ENCODE peak calls at places on chromosomes 4 and X, in seven cellular contexts. N is brain microvascular endothelial cell, V is WERI-Rb-1, Q is neural progenitor cell, T is PC-3, M is ovary, A is H9. G is an unnamed sample. For H3K27me3, the result is how much of the 10 kb centered on the place peaks cover.

GRCh38 chr4:8142556-8142955 is 16.1 kb downstream of the ABLIM2 start:
- DNase-seq in N (no peak), V (no peak), Q (no peak), T (no peak), M (no peak), A (no peak), G (no peak)

GRCh38 chr4:119735136-119735770 is 106.6 kb upstream of the PDE5A start:
- DNase-seq in N (peak), V (no peak), Q (no peak), T (peak), M (no peak), A (no peak), G (no peak)

GRCh38 chr4:165403667-165404066 is 24.9 kb downstream of the CPE start:
- DNase-seq in N (no peak), V (peak), Q (no peak), T (no peak), M (no peak), A (peak), G (no peak)

GRCh38 chr4:113744667-113745241 is 16.8 kb downstream of the CAMK2D start:
- DNase-seq in N (peak), V (no peak), Q (no peak), T (no peak), M (no peak), A (no peak), G (no peak)

GRCh38 chr4:121238461-121238860 is 74.3 kb upstream of the TNIP3 start:
- DNase-seq in N (no peak), V (no peak), Q (no peak), T (no peak), M (no peak), A (no peak), G (no peak)

GRCh38 chrX:135632353-135632752 is 81.1 kb upstream of the CT45A1 start:
- DNase-seq in N (no peak), V (no peak), Q (no peak), T (peak), M (no peak), A (no peak), G (no peak)

GRCh38 chr4:116016201-116016600 is 902.8 kb upstream of the NDST4 start:
- DNase-seq in N (peak), V (no peak), Q (no peak), T (peak), M (no peak), A (no peak), G (peak)

GRCh38 chrX:80846247-80846646 is 36.6 kb upstream of the BRWD3 start:
- DNase-seq in N (no peak), V (no peak), Q (no peak), T (no peak), M (no peak), A (no peak), G (no peak)

GRCh38 chrX:136850441-136851175 is 29.9 kb downstream of the RBMX start:
- DNase-seq in N (no peak), V (no peak), Q (no peak), T (no peak), M (no peak), A (no peak), G (no peak)

GRCh38 chr4:4753643-4754042 is 105.8 kb upstream of the MSX1 start:
- DNase-seq in N (no peak), V (no peak), Q (no peak), T (no peak), M (no peak), A (no peak), G (no peak)
- H3K27me3 ChIP-seq in N (under half), V (under half), Q (under half), T (under half), M (under half), A (under half), G (under half)

GRCh38 chrX:115560978-115561604 is at the start of gene PLS3:
- DNase-seq in N (peak), V (peak), Q (peak), T (peak), M (peak), A (peak), G (peak)

GRCh38 chrX:115563633-115564182 is 2.7 kb downstream of the PLS3 start:
- DNase-seq in N (no peak), V (no peak), Q (peak), T (peak), M (no peak), A (no peak), G (no peak)

GRCh38 chrX:115560211-115560977 is 580 bp upstream of the PLS3 start:
- DNase-seq in N (peak), V (no peak), Q (no peak), T (peak), M (no peak), A (no peak), G (no peak)

GRCh38 chrX:115562492-115562872 is 1.5 kb downstream of the PLS3 start:
- DNase-seq in N (no peak), V (no peak), Q (no peak), T (peak), M (no peak), A (peak), G (no peak)

DNA sequence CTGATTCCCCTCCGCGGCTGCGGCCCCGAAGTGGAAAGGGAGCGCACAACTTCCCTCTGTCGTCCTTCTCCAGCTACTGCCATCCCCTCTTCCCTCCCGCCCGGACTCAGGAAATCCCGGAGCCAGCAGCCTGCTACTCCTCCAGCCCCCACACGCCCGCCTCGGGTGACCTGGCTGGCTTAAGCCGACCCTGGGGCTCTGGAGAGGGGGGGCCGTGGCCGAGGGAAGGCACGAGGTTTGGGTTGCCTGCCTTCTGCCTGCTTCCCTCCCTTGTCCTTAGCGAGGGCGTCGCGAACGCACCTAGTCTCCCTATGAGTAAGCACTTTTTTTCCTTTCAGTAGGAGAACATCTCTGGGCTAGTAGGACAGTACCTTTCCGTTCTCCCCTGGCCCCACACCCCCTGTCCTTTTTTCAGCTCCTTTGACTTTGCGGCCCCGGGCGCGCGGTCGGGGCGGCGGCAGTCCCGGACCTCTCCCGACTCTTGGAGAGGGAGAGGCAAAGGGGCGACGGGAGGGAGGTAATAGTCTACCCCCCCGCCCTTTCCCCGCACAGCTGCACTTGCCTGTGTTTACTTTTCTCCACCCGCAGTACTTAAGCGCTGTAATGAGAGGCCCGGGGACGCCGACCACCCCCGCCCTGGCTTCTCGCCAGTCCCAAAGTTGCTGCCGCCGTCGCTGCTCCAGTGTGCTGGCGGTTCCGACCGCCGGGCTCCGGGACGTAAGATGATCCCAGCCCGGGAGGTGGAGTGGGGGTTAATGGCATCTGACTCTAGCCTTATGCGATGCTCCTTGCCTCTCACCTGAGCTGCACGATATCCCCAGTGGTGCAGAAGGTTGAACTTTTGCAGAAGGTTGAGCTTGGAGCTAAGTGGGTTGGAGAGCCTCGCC is 874 bp downstream of the PLS3 start:
- DNase-seq in N (no peak), V (peak), Q (peak), T (peak), M (peak), A (peak), G (peak)
- TF ChIP-seq CTCF in N (peak), V (peak), Q (peak), T (no peak), M (no peak), A (no peak), G (no peak)

GRCh38 chrX:119073911-119074310 is 1.1 kb downstream of the CT47C1 start:
- DNase-seq in N (no peak), V (no peak), Q (no peak), T (no peak), M (no peak), A (no peak), G (no peak)
- H3K27me3 ChIP-seq in N (under half), V (under half), Q (under half), T (under half), M (under half), A (under half), G (under half)

GRCh38 chr4:56727150-56727549 is 46.1 kb upstream of the HOPX start:
- DNase-seq in N (no peak), V (no peak), Q (peak), T (peak), M (no peak), A (no peak), G (no peak)
- TF ChIP-seq CTCF in N (peak), V (peak), Q (no peak), T (no peak), M (no peak), A (peak), G (no peak)

GRCh38 chr4:46889410-46889809 is 19.6 kb downstream of the COX7B2 start:
- DNase-seq in N (no peak), V (no peak), Q (no peak), T (no peak), M (no peak), A (no peak), G (no peak)
- H3K27me3 ChIP-seq in N (under half), V (under half), Q (under half), T (under half), M (under half), A (under half), G (under half)

DNA sequence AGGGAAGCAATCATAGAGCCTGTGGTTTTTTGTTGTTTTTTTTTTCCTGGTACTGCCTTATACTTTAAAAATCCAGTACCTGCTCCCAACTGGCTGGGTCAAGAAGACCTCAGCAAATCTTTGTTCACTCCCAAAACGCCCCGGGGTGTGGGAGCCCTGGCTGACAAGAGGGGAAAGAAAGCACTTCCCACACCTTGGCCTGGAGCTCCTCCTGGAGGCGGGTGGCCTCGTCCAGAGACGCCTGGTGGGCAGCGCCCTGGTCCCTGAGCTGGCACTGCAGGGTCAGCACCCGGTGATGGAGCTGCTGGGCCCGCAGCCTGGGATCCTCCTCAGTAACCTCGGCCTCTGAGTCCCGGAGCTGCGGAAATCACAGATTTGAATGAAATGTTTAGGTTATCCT is 38.2 kb downstream of the C4orf50 start:
- DNase-seq in N (no peak), V (peak), Q (peak), T (peak), M (no peak), A (peak), G (no peak)
- TF ChIP-seq CTCF in N (peak), V (peak), Q (peak), T (peak), M (no peak), A (peak), G (peak)

G was measured in heart right ventricle.